ENCODE peak calls at places on chromosome 14, in seven cellular contexts. One of them, this sample, is unnamed.

GRCh38 chr14:51490205-51490604 is 161.5 kb upstream of the FRMD6 start:
- DNase-seq in LoVo: no peak
- DNase-seq in GM23338: no peak
- DNase-seq in iris pigment epithelial cell: peak
- DNase-seq in NCI-H524: no peak
- DNase-seq in fibroblast of pulmonary artery: no peak
- DNase-seq in RPMI7951: no peak
- DNase-seq in this sample: no peak

GRCh38 chr14:102500190-102500661 is 9.3 kb downstream of the ANKRD9 start:
- DNase-seq in LoVo: no peak
- DNase-seq in NCI-H524: no peak
- DNase-seq in RPMI7951: no peak
- DNase-seq in iris pigment epithelial cell: peak
- DNase-seq in fibroblast of pulmonary artery: peak
- DNase-seq in GM23338: no peak
- DNase-seq in this sample: peak

GRCh38 chr14:24259282-24260025 is 3.5 kb downstream of the TGM1 start:
- DNase-seq in iris pigment epithelial cell: peak
- DNase-seq in GM23338: no peak
- DNase-seq in RPMI7951: peak
- DNase-seq in LoVo: peak
- DNase-seq in NCI-H524: no peak
- DNase-seq in fibroblast of pulmonary artery: peak
- DNase-seq in this sample: no peak

GRCh38 chr14:44778562-44778961 is 183.2 kb downstream of the KLHL28 start:
- DNase-seq in GM23338: peak
- DNase-seq in RPMI7951: peak
- DNase-seq in fibroblast of pulmonary artery: peak
- DNase-seq in iris pigment epithelial cell: peak
- DNase-seq in NCI-H524: peak
- DNase-seq in LoVo: no peak
- DNase-seq in this sample: peak

GRCh38 chr14:89179891-89180404 is 237.1 kb downstream of the FOXN3 start:
- DNase-seq in NCI-H524: peak
- DNase-seq in iris pigment epithelial cell: no peak
- DNase-seq in GM23338: no peak
- DNase-seq in RPMI7951: no peak
- DNase-seq in fibroblast of pulmonary artery: no peak
- DNase-seq in LoVo: no peak
- DNase-seq in this sample: no peak

GRCh38 chr14:91363776-91364523 is 53.7 kb downstream of the CCDC88C start:
- DNase-seq in NCI-H524: no peak
- DNase-seq in LoVo: no peak
- DNase-seq in iris pigment epithelial cell: no peak
- DNase-seq in GM23338: no peak
- DNase-seq in fibroblast of pulmonary artery: no peak
- DNase-seq in RPMI7951: no peak
- DNase-seq in this sample: no peak

GRCh38 chr14:55097894-55098560 is 31.0 kb upstream of the LGALS3 start:
- DNase-seq in LoVo: no peak
- DNase-seq in GM23338: no peak
- DNase-seq in NCI-H524: no peak
- DNase-seq in RPMI7951: peak
- DNase-seq in iris pigment epithelial cell: no peak
- DNase-seq in fibroblast of pulmonary artery: no peak
- DNase-seq in this sample: no peak

GRCh38 chr14:28707814-28708213 is 58.8 kb upstream of the FOXG1 start:
- DNase-seq in NCI-H524: no peak
- DNase-seq in fibroblast of pulmonary artery: peak
- DNase-seq in RPMI7951: peak
- DNase-seq in iris pigment epithelial cell: peak
- DNase-seq in LoVo: no peak
- DNase-seq in GM23338: no peak
- DNase-seq in this sample: no peak

GRCh38 chr14:89848165-89848564 is 106.4 kb downstream of the EFCAB11 start:
- DNase-seq in LoVo: no peak
- DNase-seq in fibroblast of pulmonary artery: peak
- DNase-seq in NCI-H524: no peak
- DNase-seq in RPMI7951: no peak
- DNase-seq in GM23338: peak
- DNase-seq in iris pigment epithelial cell: peak
- DNase-seq in this sample: no peak

GRCh38 chr14:59698793-59699192 is 122.2 kb upstream of the CCDC175 start:
- DNase-seq in fibroblast of pulmonary artery: peak
- DNase-seq in iris pigment epithelial cell: peak
- DNase-seq in NCI-H524: no peak
- DNase-seq in GM23338: no peak
- DNase-seq in RPMI7951: peak
- DNase-seq in LoVo: no peak
- DNase-seq in this sample: no peak

GRCh38 chr14:61233436-61233956 is 47.6 kb downstream of the TMEM30B start:
- DNase-seq in LoVo: no peak
- DNase-seq in fibroblast of pulmonary artery: peak
- DNase-seq in RPMI7951: no peak
- DNase-seq in NCI-H524: peak
- DNase-seq in iris pigment epithelial cell: no peak
- DNase-seq in GM23338: no peak
- DNase-seq in this sample: no peak

GRCh38 chr14:34199585-34199984 is 248.7 kb upstream of the EGLN3 start:
- DNase-seq in fibroblast of pulmonary artery: peak
- DNase-seq in RPMI7951: peak
- DNase-seq in iris pigment epithelial cell: peak
- DNase-seq in GM23338: no peak
- DNase-seq in NCI-H524: no peak
- DNase-seq in LoVo: no peak
- DNase-seq in this sample: no peak

GRCh38 chr14:80792756-80793155 is 148.8 kb downstream of the CEP128 start:
- DNase-seq in iris pigment epithelial cell: peak
- DNase-seq in GM23338: no peak
- DNase-seq in RPMI7951: no peak
- DNase-seq in LoVo: no peak
- DNase-seq in NCI-H524: no peak
- DNase-seq in fibroblast of pulmonary artery: no peak
- DNase-seq in this sample: no peak

GRCh38 chr14:101410126-101410525 is 151.2 kb upstream of the DIO3 start:
- DNase-seq in NCI-H524: no peak
- DNase-seq in RPMI7951: no peak
- DNase-seq in LoVo: no peak
- DNase-seq in GM23338: no peak
- DNase-seq in iris pigment epithelial cell: no peak
- DNase-seq in fibroblast of pulmonary artery: no peak
- DNase-seq in this sample: no peak

GRCh38 chr14:79986251-79986650 is 225.1 kb downstream of the DIO2 start:
- DNase-seq in NCI-H524: peak
- DNase-seq in fibroblast of pulmonary artery: peak
- DNase-seq in RPMI7951: no peak
- DNase-seq in GM23338: no peak
- DNase-seq in LoVo: no peak
- DNase-seq in iris pigment epithelial cell: peak
- DNase-seq in this sample: no peak

GRCh38 chr14:58708004-58708403 is 70.2 kb downstream of the DACT1 start:
- DNase-seq in GM23338: no peak
- DNase-seq in RPMI7951: no peak
- DNase-seq in NCI-H524: peak
- DNase-seq in iris pigment epithelial cell: no peak
- DNase-seq in LoVo: no peak
- DNase-seq in fibroblast of pulmonary artery: no peak
- DNase-seq in this sample: no peak

GRCh38 chr14:96264850-96265249 is 8.8 kb downstream of the BDKRB1 start:
- DNase-seq in RPMI7951: no peak
- DNase-seq in NCI-H524: peak
- DNase-seq in LoVo: peak
- DNase-seq in GM23338: peak
- DNase-seq in iris pigment epithelial cell: no peak
- DNase-seq in fibroblast of pulmonary artery: peak
- DNase-seq in this sample: no peak

This sample was measured in hepatocyte.